ENCODE peak calls at places on chromosomes 2 and 18, in ten cellular contexts. X, O, G, K, C, Y, L, N, M and S are unnamed samples.

GRCh38 chr2:170369894-170370293 is 191.9 kb downstream of the MYO3B start:
- DNase-seq in O (no peak), X (peak; percentile 6), M (no peak), C (no peak), Y (no peak), N (peak; percentile 79), K (no peak), L (peak; percentile 6), G (no peak), S (no peak)

GRCh38 chr2:199810422-199811250 is 40.4 kb downstream of the FTCDNL1 start:
- DNase-seq in M (no peak), N (no peak), K (no peak), L (no peak), C (no peak), O (no peak), G (no peak), X (peak; percentile 1), Y (no peak), S (no peak)

GRCh38 chr2:149715005-149715592 is 127.5 kb upstream of the MMADHC start:
- DNase-seq in N (peak; percentile 74), K (no peak), O (no peak), X (peak; percentile 24), M (no peak), C (no peak), G (no peak), Y (no peak), L (no peak), S (no peak)

GRCh38 chr18:75406491-75407445 is 20.7 kb downstream of the SMIM21 start:
- DNase-seq in K (no peak), M (no peak), G (no peak), N (no peak), L (no peak), C (no peak), Y (no peak), X (no peak), O (no peak), S (no peak)

GRCh38 chr2:167212054-167212648 is 323.9 kb downstream of the XIRP2 start:
- DNase-seq in M (no peak), O (no peak), Y (no peak), G (no peak), L (no peak), X (peak; percentile 56), C (no peak), N (peak; percentile 90), K (peak; percentile 54), S (peak; percentile 26)

GRCh38 chr2:235418918-235419317 is 74.9 kb upstream of the AGAP1 start:
- DNase-seq in C (no peak), N (no peak), G (no peak), Y (no peak), M (no peak), L (no peak), X (no peak), O (no peak), K (no peak), S (no peak)

GRCh38 chr2:86622878-86623548 is 652 bp downstream of the RNF103 start:
- DNase-seq in Y (peak; percentile 54), G (peak; percentile 49), N (peak; percentile 26), X (no peak), M (peak; percentile 74), L (no peak), O (peak; percentile 14), C (peak; percentile 36), K (peak; percentile 56), S (peak; percentile 57)

GRCh38 chr2:219769044-219770030 is 141.9 kb downstream of the SLC4A3 start:
- DNase-seq in M (no peak), Y (no peak), C (no peak), G (no peak), N (peak; percentile 13), L (no peak), K (no peak), O (no peak), X (peak; percentile 33), S (no peak)

GRCh38 chr18:79988925-79989361 is 580 bp upstream of the TXNL4A start:
- DNase-seq in L (no peak), Y (no peak), G (peak; percentile 31), K (peak; percentile 51), X (no peak), C (no peak), N (peak; percentile 33), O (no peak), M (peak; percentile 53), S (no peak)

GRCh38 chr2:137659616-137660015 is 304.7 kb upstream of the HNMT start:
- DNase-seq in X (no peak), O (no peak), L (no peak), C (no peak), K (no peak), M (no peak), N (peak; percentile 76), G (no peak), Y (no peak), S (no peak)

GRCh38 chr18:3117493-3118192 is 102.1 kb downstream of the MYOM1 start:
- DNase-seq in C (no peak), M (no peak), G (no peak), X (no peak), K (peak; percentile 67), L (no peak), N (peak; percentile 93), O (no peak), Y (no peak), S (no peak)

GRCh38 chr18:80124131-80124530 is 15.1 kb downstream of the ADNP2 start:
- DNase-seq in G (no peak), M (no peak), N (peak; percentile 54), X (no peak), K (no peak), O (no peak), C (no peak), L (no peak), Y (no peak), S (no peak)

GRCh38 chr2:227745594-227745993 is at the start of gene SCYGR8:
- DNase-seq in X (no peak), O (no peak), G (no peak), N (no peak), M (no peak), Y (no peak), C (no peak), K (no peak), L (no peak), S (no peak)

GRCh38 chr18:22385718-22386117 is 32.0 kb downstream of the CTAGE1 start:
- DNase-seq in C (no peak), X (peak; percentile 33), L (peak; percentile 63), Y (no peak), K (no peak), M (no peak), N (peak; percentile 84), G (no peak), O (no peak), S (no peak)

GRCh38 chr2:221640686-221641085 is 68.6 kb upstream of the EPHA4 start:
- DNase-seq in Y (no peak), G (no peak), X (no peak), C (no peak), L (no peak), K (no peak), O (no peak), M (no peak), N (no peak), S (no peak)

GRCh38 chr18:67417864-67418523 is 98.5 kb downstream of the DSEL start:
- DNase-seq in O (no peak), C (no peak), Y (no peak), K (no peak), L (no peak), X (no peak), M (no peak), G (no peak), N (peak; percentile 59), S (no peak)

GRCh38 chr2:151478011-151478410 is 68.3 kb downstream of the RIF1 start:
- DNase-seq in N (peak; percentile 54), C (no peak), G (no peak), L (peak; percentile 51), K (no peak), M (no peak), X (no peak), O (no peak), Y (no peak), S (no peak)

GRCh38 chr2:197357986-197358385 is 47.4 kb upstream of the ANKRD44 start:
- DNase-seq in M (no peak), O (no peak), G (no peak), L (no peak), K (no peak), X (no peak), N (no peak), C (no peak), Y (no peak), S (no peak)

GRCh38 chr2:45685299-45685698 is 33.8 kb downstream of the PRKCE start:
- DNase-seq in L (no peak), M (no peak), N (no peak), X (no peak), Y (no peak), O (no peak), K (no peak), G (no peak), C (no peak), S (no peak)

GRCh38 chr2:128309341-128310093 is 9.2 kb downstream of the HS6ST1 start:
- DNase-seq in L (no peak), G (no peak), C (no peak), K (peak; percentile 79), Y (peak; percentile 9), O (no peak), N (no peak), M (peak; percentile 70), X (no peak), S (no peak)

GRCh38 chr2:157363612-157364101 is 38.0 kb upstream of the ERMN start:
- DNase-seq in N (no peak), M (no peak), L (no peak), K (no peak), Y (no peak), O (no peak), C (no peak), G (no peak), X (no peak), S (no peak)

GRCh38 chr2:39932198-39932597 is 153.1 kb upstream of the THUMPD2 start:
- DNase-seq in O (no peak), N (peak; percentile 39), M (no peak), G (no peak), Y (no peak), C (no peak), K (no peak), X (no peak), L (no peak), S (no peak)

GRCh38 chr2:10269291-10269690 is 33.4 kb upstream of the HPCAL1 start:
- DNase-seq in O (no peak), Y (no peak), L (no peak), M (no peak), X (no peak), G (no peak), K (no peak), C (no peak), N (no peak), S (no peak)

GRCh38 chr2:161983896-161984295 is 90.1 kb downstream of the DPP4 start:
- DNase-seq in N (peak; percentile 82), O (no peak), L (peak; percentile 27), X (no peak), K (no peak), Y (no peak), M (no peak), G (no peak), C (no peak), S (no peak)

GRCh38 chr18:62954341-62954740 is 239.0 kb downstream of the PHLPP1 start:
- DNase-seq in Y (no peak), X (no peak), O (no peak), G (no peak), K (no peak), N (peak; percentile 85), C (no peak), M (no peak), L (peak; percentile 27), S (no peak)

GRCh38 chr2:73156539-73157124 is 43.9 kb upstream of the RAB11FIP5 start:
- DNase-seq in N (peak; percentile 44), M (peak; percentile 61), K (peak; percentile 67), G (no peak), O (no peak), X (peak; percentile 43), L (no peak), Y (peak; percentile 42), C (no peak), S (no peak)

GRCh38 chr18:49359732-49360444 is 100.6 kb downstream of the DYM start:
- DNase-seq in Y (no peak), M (no peak), O (no peak), K (no peak), L (peak; percentile 52), G (no peak), N (no peak), C (no peak), X (peak; percentile 50), S (peak; percentile 20)

GRCh38 chr2:217830061-217830460 is 172.7 kb downstream of the TNS1 start:
- DNase-seq in L (no peak), K (no peak), C (no peak), X (no peak), O (no peak), Y (no peak), G (no peak), M (no peak), N (no peak), S (no peak)